ENCODE peak calls at places on chromosomes 1 and 21, in seven cellular contexts. P is Peyer's patch, Z is spleen, H is lower leg skin, R is body of pancreas, S is suprapubic skin, O is IMR-90. G is an unnamed sample.

GRCh38 chr21:38416791-38417190 is 81.5 kb downstream of the ERG start:
- DNase-seq in P (no peak), Z (no peak), H (no peak), R (no peak), S (no peak), O (no peak), G (no peak)

GRCh38 chr21:41582866-41583265 is 74.9 kb upstream of the TMPRSS2 start:
- DNase-seq in P (peak; percentile 5), Z (no peak), H (peak; percentile 54), R (no peak), S (peak; percentile 15), O (no peak), G (no peak)

GRCh38 chr1:83998599-83999315 is at the start of gene TTLL7:
- DNase-seq in P (peak; percentile 80), Z (peak; percentile 91), H (peak; percentile 91), R (peak; percentile 82), S (peak; percentile 81), O (peak; percentile 53), G (peak; percentile 65)

GRCh38 chr1:220604921-220605320 is 77.0 kb downstream of the MARK1 start:
- DNase-seq in P (no peak), Z (no peak), H (no peak), R (no peak), S (no peak), O (no peak), G (no peak)

GRCh38 chr1:59329412-59330053 is 32.6 kb downstream of the FGGY start:
- DNase-seq in P (no peak), Z (no peak), H (no peak), R (no peak), S (no peak), O (no peak), G (no peak)

GRCh38 chr1:67535474-67535873 is 105.3 kb upstream of the SERBP1 start:
- DNase-seq in P (peak; percentile 90), Z (peak; percentile 84), H (peak; percentile 96), R (peak; percentile 83), S (peak; percentile 92), O (peak; percentile 87), G (peak; percentile 52)

GRCh38 chr1:248710305-248710900 is 7.8 kb upstream of the OR14I1 start:
- DNase-seq in P (no peak), Z (no peak), H (no peak), R (no peak), S (no peak), O (no peak), G (no peak)

GRCh38 chr1:21534674-21535378 is 25.6 kb downstream of the ALPL start:
- DNase-seq in P (peak; percentile 60), Z (no peak), H (no peak), R (peak; percentile 59), S (no peak), O (peak; percentile 77), G (no peak)

GRCh38 chr1:21157054-21157453 is 19.6 kb downstream of the EIF4G3 start:
- DNase-seq in P (no peak), Z (no peak), H (no peak), R (no peak), S (no peak), O (no peak), G (no peak)

GRCh38 chr1:27137022-27137542 is 17.8 kb downstream of the SLC9A1 start:
- DNase-seq in P (peak; percentile 91), Z (peak; percentile 96), H (no peak), R (no peak), S (peak; percentile 89), O (no peak), G (no peak)

GRCh38 chr1:23869818-23870217 is 1.7 kb upstream of the FUCA1 start:
- DNase-seq in P (no peak), Z (no peak), H (no peak), R (no peak), S (no peak), O (no peak), G (no peak)

GRCh38 chr1:44407430-44408180 is 2.5 kb downstream of the RNF220 start:
- DNase-seq in P (no peak), Z (peak; percentile 81), H (no peak), R (no peak), S (no peak), O (no peak), G (no peak)

GRCh38 chr1:27555700-27556424 is 48.1 kb downstream of the AHDC1 start:
- DNase-seq in P (peak; percentile 61), Z (peak; percentile 86), H (no peak), R (no peak), S (no peak), O (no peak), G (no peak)

GRCh38 chr1:208093754-208094719 is 150.1 kb downstream of the PLXNA2 start:
- DNase-seq in P (peak; percentile 84), Z (peak; percentile 83), H (peak; percentile 91), R (peak; percentile 67), S (no peak), O (peak; percentile 58), G (peak; percentile 40)

GRCh38 chr1:204866051-204866596 is 4.5 kb upstream of the NFASC start:
- DNase-seq in P (no peak), Z (no peak), H (peak; percentile 58), R (no peak), S (no peak), O (no peak), G (no peak)

GRCh38 chr1:238950786-238951185 is 435.6 kb upstream of the CHRM3 start:
- DNase-seq in P (no peak), Z (no peak), H (no peak), R (no peak), S (no peak), O (no peak), G (no peak)

GRCh38 chr1:219757890-219758289 is 145.0 kb upstream of the ZC3H11B start:
- DNase-seq in P (no peak), Z (no peak), H (no peak), R (no peak), S (no peak), O (no peak), G (no peak)

GRCh38 chr1:230231739-230232075 is 164.7 kb downstream of the GALNT2 start:
- DNase-seq in P (peak; percentile 73), Z (no peak), H (no peak), R (peak; percentile 87), S (no peak), O (peak; percentile 60), G (no peak)

GRCh38 chr1:191595170-191595569 is 563.1 kb upstream of the RGS18 start:
- DNase-seq in P (no peak), Z (no peak), H (no peak), R (no peak), S (no peak), O (no peak), G (no peak)

GRCh38 chr1:157181258-157181657 is 43.1 kb upstream of the ETV3 start:
- DNase-seq in P (no peak), Z (no peak), H (no peak), R (no peak), S (no peak), O (no peak), G (no peak)

GRCh38 chr1:6554031-6554906 is at the start of gene NOL9:
- DNase-seq in P (peak; percentile 97), Z (peak; percentile 99), H (peak; percentile 99), R (peak; percentile 94), S (peak; percentile 96), O (peak; percentile 85), G (peak; percentile 84)
- TF ChIP-seq POLR2A in P (peak; percentile 29), Z (no peak), H (no peak), R (peak; percentile 65), S (no peak), O (peak; percentile 80), G (peak; percentile 56)

GRCh38 chr1:101976161-101976560 is 20.6 kb downstream of the OLFM3 start:
- DNase-seq in P (no peak), Z (no peak), H (no peak), R (no peak), S (no peak), O (no peak), G (no peak)
- TF ChIP-seq POLR2A in P (no peak), Z (no peak), H (no peak), R (no peak), S (no peak), O (no peak), G (no peak)

GRCh38 chr1:82319526-82319925 is 518.8 kb downstream of the ADGRL2 start:
- DNase-seq in P (no peak), Z (no peak), H (no peak), R (no peak), S (no peak), O (no peak), G (no peak)
- TF ChIP-seq POLR2A in P (no peak), Z (no peak), H (no peak), R (no peak), S (no peak), O (no peak), G (no peak)

GRCh38 chr1:25338188-25338981 is at the start of gene TMEM50A:
- DNase-seq in P (peak; percentile 95), Z (peak; percentile 95), H (peak; percentile 98), R (peak; percentile 90), S (peak; percentile 92), O (peak; percentile 79), G (peak; percentile 65)
- TF ChIP-seq POLR2A in P (peak; percentile 76), Z (peak; percentile 71), H (no peak), R (peak; percentile 83), S (no peak), O (peak; percentile 63), G (peak; percentile 58)

GRCh38 chr1:39036678-39037077 is 10.5 kb downstream of the NDUFS5 start:
- DNase-seq in P (no peak), Z (no peak), H (no peak), R (no peak), S (no peak), O (no peak), G (no peak)

GRCh38 chr1:39034114-39034654 is 8.0 kb downstream of the NDUFS5 start:
- DNase-seq in P (no peak), Z (no peak), H (no peak), R (no peak), S (no peak), O (no peak), G (no peak)
- TF ChIP-seq POLR2A in P (no peak), Z (no peak), H (no peak), R (no peak), S (no peak), O (no peak), G (no peak)

GRCh38 chr1:180911640-180912161 is 996 bp upstream of the KIAA1614 start:
- DNase-seq in P (peak; percentile 22), Z (no peak), H (peak; percentile 79), R (no peak), S (peak; percentile 70), O (peak; percentile 19), G (no peak)

GRCh38 chr1:180915426-180915965 is 2.8 kb downstream of the KIAA1614 start:
- DNase-seq in P (no peak), Z (no peak), H (no peak), R (no peak), S (no peak), O (no peak), G (no peak)

GRCh38 chr1:180916012-180916770 is 3.5 kb downstream of the KIAA1614 start:
- DNase-seq in P (no peak), Z (no peak), H (no peak), R (no peak), S (no peak), O (no peak), G (no peak)

GRCh38 chr1:180912211-180912800 is 391 bp upstream of the KIAA1614 start:
- DNase-seq in P (peak; percentile 40), Z (no peak), H (peak; percentile 86), R (no peak), S (peak; percentile 79), O (peak; percentile 34), G (peak; percentile 52)

GRCh38 chr1:180912801-180913616 is at the start of gene KIAA1614:
- DNase-seq in P (peak; percentile 46), Z (no peak), H (peak; percentile 90), R (no peak), S (peak; percentile 79), O (peak; percentile 39), G (peak; percentile 62)
- TF ChIP-seq POLR2A in P (no peak), Z (no peak), H (no peak), R (no peak), S (no peak), O (peak; percentile 36), G (peak; percentile 68)